ENCODE peak calls at places on chromosome 6, in four cellular contexts. C is T-helper 9 cell, E is HTR-8/SVneo, V is Right ventricle myocardium superior. R is an unnamed sample.

GRCh38 chr6:149445095-149445466 is 39.7 kb downstream of the ZC3H12D start:
- DNase-seq in C (no peak), V (no peak), E (no peak), R (peak)

GRCh38 chr6:170279977-170280688 is 10.7 kb downstream of the DLL1 start:
- DNase-seq in E (no peak), C (no peak), V (peak), R (peak)

GRCh38 chr6:106747139-106747538 is 117.8 kb downstream of the QRSL1 start:
- DNase-seq in C (no peak), E (no peak), V (no peak), R (no peak)

GRCh38 chr6:99022039-99022609 is 74.4 kb upstream of the FBXL4 start:
- DNase-seq in C (no peak), V (no peak), E (no peak), R (no peak)

GRCh38 chr6:152595507-152595906 is 41.7 kb downstream of the SYNE1 start:
- DNase-seq in C (no peak), E (no peak), V (no peak), R (no peak)

GRCh38 chr6:97059473-97059872 is 134.9 kb downstream of the KLHL32 start:
- DNase-seq in C (no peak), E (peak), V (no peak), R (no peak)

GRCh38 chr6:159134701-159135364 is 34.4 kb upstream of the FNDC1 start:
- DNase-seq in C (peak), E (peak), V (no peak), R (no peak)

GRCh38 chr6:41273699-41274098 is 12.8 kb downstream of the TREM1 start:
- DNase-seq in C (no peak), V (no peak), E (no peak), R (no peak)

GRCh38 chr6:139457482-139457881 is 83.0 kb upstream of the CITED2 start:
- DNase-seq in V (no peak), E (peak), C (no peak), R (no peak)

GRCh38 chr6:4464638-4465037 is 311.6 kb upstream of the CDYL start:
- DNase-seq in C (no peak), V (no peak), E (no peak), R (no peak)

GRCh38 chr6:26031595-26032386 is 55.4 kb upstream of the HFE start:
- DNase-seq in C (peak), E (peak), V (peak), R (peak)

GRCh38 chr6:108742041-108742440 is 106.2 kb upstream of the ARMC2 start:
- DNase-seq in C (no peak), E (no peak), V (no peak), R (no peak)

GRCh38 chr6:111087871-111088667 is 766 bp downstream of the SLC16A10 start:
- DNase-seq in V (no peak), C (peak), E (peak), R (peak)

GRCh38 chr6:11812951-11813350 is 34.3 kb upstream of the ADTRP start:
- DNase-seq in V (no peak), E (no peak), C (no peak), R (no peak)

GRCh38 chr6:39334039-39334438 is 11.5 kb upstream of the KCNK16 start:
- DNase-seq in E (no peak), V (no peak), C (no peak), R (no peak)

GRCh38 chr6:43639984-43640800 is 4.6 kb downstream of the MAD2L1BP start:
- DNase-seq in V (no peak), E (no peak), C (no peak), R (no peak)

GRCh38 chr6:91276315-91276714 is 689.4 kb upstream of the MAP3K7 start:
- DNase-seq in V (no peak), E (no peak), C (no peak), R (no peak)

GRCh38 chr6:52672422-52673025 is 1.6 kb downstream of the TMEM14A start:
- DNase-seq in E (peak), C (no peak), V (no peak), R (no peak)

GRCh38 chr6:5764401-5764955 is 242.2 kb downstream of the NRN1 start:
- DNase-seq in E (no peak), C (no peak), V (peak), R (no peak)

GRCh38 chr6:162674452-162674851 is 53.1 kb downstream of the PRKN start:
- DNase-seq in C (no peak), V (no peak), E (no peak), R (no peak)

GRCh38 chr6:110683236-110683635 is 132.0 kb downstream of the CDK19 start:
- DNase-seq in E (no peak), C (no peak), V (no peak), R (no peak)

GRCh38 chr6:3337521-3338350 is 79.0 kb downstream of the PSMG4 start:
- DNase-seq in C (no peak), E (peak), V (no peak), R (no peak)

GRCh38 chr6:53737746-53738145 is 57.1 kb upstream of the LRRC1 start:
- DNase-seq in C (no peak), E (no peak), V (no peak), R (no peak)

GRCh38 chr6:145372671-145373123 is 362.6 kb downstream of the EPM2A start:
- DNase-seq in V (peak), E (peak), C (no peak), R (no peak)

GRCh38 chr6:54847799-54848597 is 1.4 kb downstream of the FAM83B start:
- DNase-seq in V (no peak), C (no peak), E (peak), R (no peak)

R was measured in posterior vena cava.